ENCODE peak calls at places on chromosome 13, in ten cellular contexts. One of them, this sample, is unnamed.

GRCh38 chr13:74322562-74322961 is 188.4 kb upstream of the KLF12 start:
- DNase-seq in suprapubic skin: no peak
- DNase-seq in A549: no peak
- DNase-seq in tibial nerve: no peak
- DNase-seq in sigmoid colon: no peak
- DNase-seq in transverse colon: no peak
- DNase-seq in ovary: no peak
- DNase-seq in esophagus muscularis mucosa: no peak
- DNase-seq in upper lobe of left lung: no peak
- DNase-seq in HepG2: no peak
- DNase-seq in this sample: no peak

GRCh38 chr13:87923713-87924112 is 252.5 kb downstream of the SLITRK5 start:
- DNase-seq in suprapubic skin: no peak
- DNase-seq in A549: no peak
- DNase-seq in tibial nerve: no peak
- DNase-seq in sigmoid colon: no peak
- DNase-seq in transverse colon: no peak
- DNase-seq in ovary: no peak
- DNase-seq in esophagus muscularis mucosa: no peak
- DNase-seq in upper lobe of left lung: no peak
- DNase-seq in HepG2: no peak
- DNase-seq in this sample: no peak

GRCh38 chr13:39350461-39350881 is 252.5 kb downstream of the LHFPL6 start:
- DNase-seq in suprapubic skin: no peak
- DNase-seq in A549: no peak
- DNase-seq in tibial nerve: no peak
- DNase-seq in sigmoid colon: no peak
- DNase-seq in transverse colon: no peak
- DNase-seq in ovary: no peak
- DNase-seq in esophagus muscularis mucosa: no peak
- DNase-seq in upper lobe of left lung: no peak
- DNase-seq in HepG2: no peak
- DNase-seq in this sample: no peak

GRCh38 chr13:24651718-24652345 is 28.4 kb upstream of the ATP12A start:
- DNase-seq in suprapubic skin: no peak
- DNase-seq in A549: no peak
- DNase-seq in tibial nerve: no peak
- DNase-seq in sigmoid colon: no peak
- DNase-seq in transverse colon: peak
- DNase-seq in ovary: no peak
- DNase-seq in esophagus muscularis mucosa: no peak
- DNase-seq in upper lobe of left lung: no peak
- DNase-seq in HepG2: no peak
- DNase-seq in this sample: no peak

GRCh38 chr13:55106509-55106908 is 2034.2 kb upstream of the PRR20A start:
- DNase-seq in suprapubic skin: no peak
- DNase-seq in A549: no peak
- DNase-seq in tibial nerve: no peak
- DNase-seq in sigmoid colon: no peak
- DNase-seq in transverse colon: no peak
- DNase-seq in ovary: no peak
- DNase-seq in esophagus muscularis mucosa: no peak
- DNase-seq in upper lobe of left lung: no peak
- DNase-seq in HepG2: no peak
- DNase-seq in this sample: no peak

GRCh38 chr13:44052843-44053607 is 173.3 kb downstream of the LACC1 start:
- DNase-seq in suprapubic skin: no peak
- DNase-seq in A549: no peak
- DNase-seq in tibial nerve: no peak
- DNase-seq in sigmoid colon: peak
- DNase-seq in transverse colon: peak
- DNase-seq in ovary: peak
- DNase-seq in esophagus muscularis mucosa: no peak
- DNase-seq in upper lobe of left lung: peak
- DNase-seq in HepG2: no peak
- DNase-seq in this sample: no peak

GRCh38 chr13:110714798-110715394 is 1.4 kb downstream of the ING1 start:
- DNase-seq in suprapubic skin: peak
- DNase-seq in A549: no peak
- DNase-seq in tibial nerve: peak
- DNase-seq in sigmoid colon: peak
- DNase-seq in transverse colon: peak
- DNase-seq in ovary: peak
- DNase-seq in esophagus muscularis mucosa: no peak
- DNase-seq in upper lobe of left lung: peak
- DNase-seq in HepG2: peak
- DNase-seq in this sample: peak

GRCh38 chr13:30116379-30116778 is 191.0 kb downstream of the KATNAL1 start:
- DNase-seq in suprapubic skin: no peak
- DNase-seq in A549: no peak
- DNase-seq in tibial nerve: no peak
- DNase-seq in sigmoid colon: no peak
- DNase-seq in transverse colon: no peak
- DNase-seq in ovary: no peak
- DNase-seq in esophagus muscularis mucosa: no peak
- DNase-seq in upper lobe of left lung: no peak
- DNase-seq in HepG2: no peak
- DNase-seq in this sample: no peak

GRCh38 chr13:114147803-114148520 is 15.5 kb upstream of the RASA3 start:
- DNase-seq in suprapubic skin: no peak
- DNase-seq in A549: no peak
- DNase-seq in tibial nerve: no peak
- DNase-seq in sigmoid colon: no peak
- DNase-seq in transverse colon: no peak
- DNase-seq in ovary: no peak
- DNase-seq in esophagus muscularis mucosa: no peak
- DNase-seq in upper lobe of left lung: no peak
- DNase-seq in HepG2: no peak
- DNase-seq in this sample: no peak

GRCh38 chr13:50494110-50494509 is 349.4 kb downstream of the DLEU7 start:
- DNase-seq in suprapubic skin: no peak
- DNase-seq in A549: no peak
- DNase-seq in tibial nerve: no peak
- DNase-seq in sigmoid colon: no peak
- DNase-seq in transverse colon: no peak
- DNase-seq in ovary: no peak
- DNase-seq in esophagus muscularis mucosa: no peak
- DNase-seq in upper lobe of left lung: no peak
- DNase-seq in HepG2: no peak
- DNase-seq in this sample: no peak

GRCh38 chr13:63942372-63942771 is 2526.7 kb upstream of the PCDH20 start:
- DNase-seq in suprapubic skin: no peak
- DNase-seq in A549: no peak
- DNase-seq in tibial nerve: no peak
- DNase-seq in sigmoid colon: no peak
- DNase-seq in transverse colon: no peak
- DNase-seq in ovary: no peak
- DNase-seq in esophagus muscularis mucosa: no peak
- DNase-seq in upper lobe of left lung: no peak
- DNase-seq in HepG2: no peak
- DNase-seq in this sample: no peak

DNA sequence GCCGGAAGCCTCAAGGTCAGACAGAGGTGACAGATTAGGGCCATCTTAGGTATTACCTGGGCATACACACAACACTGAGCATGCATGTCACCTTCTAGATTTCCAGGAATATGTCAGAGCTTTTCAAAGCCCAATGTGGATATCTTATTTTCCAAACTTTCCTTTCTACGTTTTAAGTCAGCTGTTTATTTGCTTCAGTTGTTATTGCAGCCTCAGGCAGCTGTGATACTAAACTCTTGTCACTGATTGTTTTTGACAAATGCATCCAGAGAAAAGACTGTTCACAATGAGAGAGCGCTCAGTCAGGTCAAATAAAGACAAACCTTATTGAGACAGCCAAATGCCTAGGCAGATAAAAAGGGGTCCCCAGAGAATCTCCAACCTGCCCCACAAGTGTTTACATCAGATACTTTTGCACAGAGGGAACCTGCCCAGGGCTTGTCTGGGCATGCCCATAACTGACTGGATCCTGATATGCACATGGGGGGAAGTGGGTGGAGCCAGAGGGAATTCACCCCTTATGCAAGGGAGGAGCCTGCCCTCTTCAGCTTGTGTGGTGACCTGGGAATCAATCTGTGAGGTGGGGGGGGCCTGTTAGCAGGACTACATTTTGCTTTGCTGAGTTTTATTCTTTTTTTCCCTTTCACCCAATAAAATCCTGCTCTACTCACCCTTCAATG is 28.5 kb downstream of the MED4 start:
- DNase-seq in suprapubic skin: no peak
- DNase-seq in A549: peak
- DNase-seq in tibial nerve: no peak
- DNase-seq in sigmoid colon: no peak
- DNase-seq in transverse colon: no peak
- DNase-seq in ovary: no peak
- DNase-seq in esophagus muscularis mucosa: no peak
- DNase-seq in upper lobe of left lung: no peak
- DNase-seq in HepG2: peak
- DNase-seq in this sample: no peak
- TF ChIP-seq POLR2A in suprapubic skin: no peak
- TF ChIP-seq POLR2A in A549: no peak
- TF ChIP-seq POLR2A in tibial nerve: no peak
- TF ChIP-seq POLR2A in sigmoid colon: no peak
- TF ChIP-seq POLR2A in transverse colon: no peak
- TF ChIP-seq POLR2A in ovary: no peak
- TF ChIP-seq POLR2A in esophagus muscularis mucosa: no peak
- TF ChIP-seq POLR2A in upper lobe of left lung: no peak
- TF ChIP-seq POLR2A in HepG2: no peak
- TF ChIP-seq POLR2A in this sample: no peak

GRCh38 chr13:47545630-47546029 is 455.4 kb downstream of the SUCLA2 start:
- DNase-seq in suprapubic skin: no peak
- DNase-seq in A549: no peak
- DNase-seq in tibial nerve: no peak
- DNase-seq in sigmoid colon: no peak
- DNase-seq in transverse colon: no peak
- DNase-seq in ovary: no peak
- DNase-seq in esophagus muscularis mucosa: no peak
- DNase-seq in upper lobe of left lung: no peak
- DNase-seq in HepG2: no peak
- DNase-seq in this sample: no peak
- TF ChIP-seq EP300 in suprapubic skin: no peak
- TF ChIP-seq EP300 in A549: no peak
- TF ChIP-seq EP300 in tibial nerve: no peak
- TF ChIP-seq EP300 in sigmoid colon: no peak
- TF ChIP-seq EP300 in transverse colon: no peak
- TF ChIP-seq EP300 in ovary: no peak
- TF ChIP-seq EP300 in esophagus muscularis mucosa: no peak
- TF ChIP-seq EP300 in upper lobe of left lung: no peak
- TF ChIP-seq EP300 in HepG2: no peak
- TF ChIP-seq EP300 in this sample: no peak

DNA sequence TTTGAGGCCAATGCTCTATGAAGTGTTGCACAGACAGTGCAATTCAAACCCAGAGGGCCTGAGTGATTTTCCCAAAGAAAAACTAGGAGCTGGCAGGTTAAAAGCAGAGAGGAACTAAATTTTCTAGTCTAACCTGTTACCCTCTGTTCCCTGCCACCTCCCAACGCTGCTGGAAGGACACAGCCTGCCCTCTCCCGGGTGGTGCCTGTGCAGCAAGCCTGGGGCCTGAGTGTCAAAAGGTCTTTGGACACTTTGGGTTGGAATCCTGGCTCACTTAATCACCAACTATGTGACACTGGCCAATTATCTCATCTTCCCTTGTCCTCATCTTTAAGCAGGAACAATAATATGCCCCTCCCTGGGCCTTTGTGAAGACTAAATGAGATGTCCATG is 58.3 kb upstream of the WASF3 start:
- DNase-seq in suprapubic skin: no peak
- DNase-seq in A549: no peak
- DNase-seq in tibial nerve: no peak
- DNase-seq in sigmoid colon: peak
- DNase-seq in transverse colon: no peak
- DNase-seq in ovary: no peak
- DNase-seq in esophagus muscularis mucosa: no peak
- DNase-seq in upper lobe of left lung: no peak
- DNase-seq in HepG2: no peak
- DNase-seq in this sample: no peak
- TF ChIP-seq CTCF in suprapubic skin: no peak
- TF ChIP-seq CTCF in A549: no peak
- TF ChIP-seq CTCF in tibial nerve: no peak
- TF ChIP-seq CTCF in sigmoid colon: no peak
- TF ChIP-seq CTCF in transverse colon: no peak
- TF ChIP-seq CTCF in ovary: no peak
- TF ChIP-seq CTCF in esophagus muscularis mucosa: no peak
- TF ChIP-seq CTCF in upper lobe of left lung: no peak
- TF ChIP-seq CTCF in HepG2: peak
- TF ChIP-seq CTCF in this sample: no peak

GRCh38 chr13:21176195-21176981 is at the start of the genes MRPL57 and SKA3:
- DNase-seq in suprapubic skin: peak
- DNase-seq in A549: peak
- DNase-seq in tibial nerve: peak
- DNase-seq in sigmoid colon: peak
- DNase-seq in transverse colon: peak
- DNase-seq in ovary: peak
- DNase-seq in esophagus muscularis mucosa: peak
- DNase-seq in upper lobe of left lung: peak
- DNase-seq in HepG2: peak
- DNase-seq in this sample: peak
- TF ChIP-seq POLR2A in suprapubic skin: peak
- TF ChIP-seq POLR2A in A549: peak
- TF ChIP-seq POLR2A in tibial nerve: peak
- TF ChIP-seq POLR2A in sigmoid colon: peak
- TF ChIP-seq POLR2A in transverse colon: peak
- TF ChIP-seq POLR2A in ovary: peak
- TF ChIP-seq POLR2A in esophagus muscularis mucosa: peak
- TF ChIP-seq POLR2A in upper lobe of left lung: peak
- TF ChIP-seq POLR2A in HepG2: peak
- TF ChIP-seq POLR2A in this sample: peak

This sample was measured in stomach.